ENCODE peak calls at places on chromosomes 3 and 15, in six cellular contexts. Z is mesendoderm, A is DND-41, P is fibroblast of lung, C is GM23338, Y is GM23248. O is an unnamed sample.

GRCh38 chr15:89803941-89804800 is 10.5 kb downstream of the ANPEP start:
- DNase-seq in Z (no peak), A (no peak), P (no peak), C (no peak), Y (no peak), O (no peak)

GRCh38 chr15:37891754-37892368 is 42.6 kb upstream of the TMCO5A start:
- DNase-seq in Z (peak), A (no peak), P (peak), C (peak), Y (peak), O (no peak)

GRCh38 chr3:76551739-76552138 is 488.2 kb upstream of the ROBO2 start:
- DNase-seq in Z (no peak), A (no peak), P (no peak), C (no peak), Y (peak), O (no peak)

GRCh38 chr3:139202226-139202958 is 141.4 kb upstream of the MRPS22 start:
- DNase-seq in Z (peak), A (peak), P (no peak), C (peak), Y (no peak), O (no peak)

GRCh38 chr3:17032407-17033034 is 147.8 kb downstream of the PLCL2 start:
- DNase-seq in Z (peak), A (no peak), P (peak), C (peak), Y (peak), O (no peak)

GRCh38 chr3:106329505-106329904 is 460.7 kb upstream of the CBLB start:
- DNase-seq in Z (no peak), A (no peak), P (no peak), C (no peak), Y (no peak), O (no peak)

GRCh38 chr15:74631408-74631807 is 15.8 kb downstream of the CLK3 start:
- DNase-seq in Z (no peak), A (no peak), P (no peak), C (no peak), Y (peak), O (no peak)

GRCh38 chr3:141680620-141681389 is 57.3 kb upstream of the RNF7 start:
- DNase-seq in Z (peak), A (peak), P (peak), C (peak), Y (peak), O (no peak)

GRCh38 chr3:184459355-184459754 is 79.5 kb downstream of the CHRD start:
- DNase-seq in Z (no peak), A (no peak), P (peak), C (no peak), Y (peak), O (no peak)

GRCh38 chr3:126287536-126288181 is 69.5 kb downstream of the KLF15 start:
- DNase-seq in Z (peak), A (no peak), P (peak), C (peak), Y (peak), O (no peak)

GRCh38 chr3:37999836-38000235 is 9.2 kb downstream of the VILL start:
- DNase-seq in Z (no peak), A (no peak), P (no peak), C (no peak), Y (no peak), O (no peak)

GRCh38 chr3:29466442-29466841 is 185.6 kb downstream of the RBMS3 start:
- DNase-seq in Z (no peak), A (no peak), P (no peak), C (no peak), Y (no peak), O (no peak)
- H3K27ac ChIP-seq in Z (no peak), A (no peak), P (no peak), C (no peak), Y (peak), O (no peak)

DNA sequence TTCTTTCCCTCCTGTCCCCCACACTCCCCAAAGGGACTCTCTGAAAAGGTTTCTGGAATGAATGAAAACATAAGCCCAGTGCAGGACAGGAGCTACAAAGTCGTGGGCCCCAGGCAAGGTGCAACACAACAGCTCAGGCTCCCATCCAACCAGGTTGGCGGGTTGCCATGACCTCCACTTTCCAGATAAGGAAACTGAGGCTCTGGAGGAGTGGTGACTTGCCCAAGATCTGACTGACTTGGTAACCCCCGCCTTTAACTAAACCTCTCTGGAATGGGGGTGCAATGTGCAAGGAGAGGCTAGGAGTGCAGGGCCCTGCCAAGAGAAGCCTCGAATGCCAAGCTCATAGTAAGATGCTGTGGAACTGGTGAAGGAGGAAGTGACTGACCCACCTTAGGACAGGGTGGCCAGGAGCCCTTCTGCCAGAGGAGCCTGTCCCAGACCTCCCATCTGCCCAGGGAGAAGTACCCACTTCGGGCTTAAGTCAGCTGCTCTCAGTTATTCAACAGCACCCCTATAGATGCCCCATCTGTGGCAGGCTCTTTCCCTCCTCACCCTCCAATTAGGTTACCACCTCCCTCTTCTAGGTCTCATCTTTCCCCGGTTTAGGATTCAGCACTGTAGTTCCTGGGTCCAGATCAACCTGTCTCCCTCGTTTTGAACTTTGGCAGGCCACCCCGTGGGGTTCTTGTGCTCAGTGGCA is 545 bp upstream of the TNNC1 start:
- DNase-seq in Z (no peak), A (no peak), P (no peak), C (no peak), Y (no peak), O (no peak)
- H3K4me3 ChIP-seq in Z (no peak), A (no peak), P (no peak), C (no peak), Y (peak), O (peak)

DNA sequence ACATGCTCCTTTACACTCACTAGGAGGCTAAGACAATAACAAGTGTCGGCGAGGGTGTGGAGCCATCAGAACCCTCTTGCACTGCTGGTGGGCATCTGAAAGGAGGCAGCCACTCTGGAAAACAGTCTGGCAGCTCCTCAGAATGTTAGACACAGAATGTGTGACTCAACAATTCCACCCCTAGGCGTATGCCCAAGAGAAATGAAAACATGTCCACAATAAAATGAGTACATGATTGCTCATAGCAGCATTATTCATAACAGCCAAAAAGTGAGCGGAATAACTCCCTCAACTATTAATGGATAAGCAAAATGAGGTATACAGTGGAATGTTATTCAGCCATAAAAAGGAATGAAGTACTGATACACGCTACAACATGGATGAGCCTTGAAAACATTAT is 57.8 kb downstream of the WNT7A start:
- DNase-seq in Z (no peak), A (no peak), P (peak), C (no peak), Y (peak), O (no peak)
- H3K27ac ChIP-seq in Z (no peak), A (no peak), P (no peak), C (no peak), Y (no peak), O (no peak)

DNA sequence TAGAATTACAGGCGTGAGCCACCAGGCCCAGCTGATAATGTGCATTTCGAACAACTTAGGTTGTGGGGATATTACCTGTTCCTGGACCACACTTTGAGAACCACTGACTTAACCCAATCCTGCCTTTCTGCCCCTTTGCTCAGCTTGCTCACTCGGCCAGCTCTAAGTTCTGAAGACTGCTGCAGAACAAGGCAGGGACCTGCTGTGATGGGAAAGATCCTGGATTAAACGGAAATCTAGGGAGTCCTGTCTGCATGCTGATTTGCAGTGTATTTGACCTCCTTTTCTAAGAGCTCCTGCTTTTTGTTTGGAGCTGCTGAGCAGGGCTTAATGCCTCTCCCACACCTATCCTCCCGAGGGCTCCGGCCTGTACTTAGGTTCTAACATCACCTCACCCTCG is 2.9 kb downstream of the LTK start:
- DNase-seq in Z (no peak), A (no peak), P (no peak), C (no peak), Y (no peak), O (no peak)
- H3K4me3 ChIP-seq in Z (no peak), A (no peak), P (no peak), C (peak), Y (no peak), O (no peak)